ENCODE peak calls at places on chromosome 3, in seven cellular contexts. E, R, S, K, J, G and Q are unnamed samples. For H3K4me1 and H3K9me3, the result is how much of the 10 kb centered on the place peaks cover.

GRCh38 chr3:161316006-161316689 is 55.2 kb downstream of the SPTSSB start:
- DNase-seq in K (peak), J (no peak), S (no peak), R (no peak), E (peak), G (no peak), Q (no peak)

GRCh38 chr3:21914451-21914850 is 163.4 kb upstream of the ZNF385D start:
- DNase-seq in G (no peak), E (no peak), S (no peak), J (no peak), K (peak), R (no peak), Q (no peak)

GRCh38 chr3:38306941-38307340 is 24.8 kb downstream of the SLC22A14 start:
- DNase-seq in S (no peak), R (no peak), G (no peak), K (no peak), J (no peak), E (no peak), Q (no peak)

GRCh38 chr3:34157491-34157890 is 359.1 kb downstream of the PDCD6IP start:
- DNase-seq in E (no peak), G (no peak), R (no peak), S (no peak), K (no peak), J (no peak), Q (no peak)

GRCh38 chr3:9224490-9224889 is 25.0 kb downstream of the SRGAP3 start:
- DNase-seq in E (peak), K (peak), R (no peak), S (no peak), G (no peak), J (no peak), Q (no peak)

GRCh38 chr3:67610458-67610857 is 44.0 kb downstream of the SUCLG2 start:
- DNase-seq in G (no peak), R (no peak), J (no peak), K (peak), S (peak), E (peak), Q (no peak)

GRCh38 chr3:150761831-150762661 is 923 bp downstream of the SIAH2 start:
- DNase-seq in J (peak), E (peak), R (peak), S (peak), K (peak), G (peak), Q (peak)

GRCh38 chr3:194871864-194872668 is 186.4 kb downstream of the FAM43A start:
- DNase-seq in R (peak), G (no peak), S (no peak), J (no peak), K (no peak), E (peak), Q (peak)

GRCh38 chr3:23406576-23406975 is 203.4 kb downstream of the UBE2E2 start:
- DNase-seq in J (no peak), R (no peak), K (no peak), G (no peak), S (no peak), E (peak), Q (no peak)

GRCh38 chr3:42544492-42545283 is 37.1 kb downstream of the SEC22C start:
- DNase-seq in K (no peak), E (peak), J (no peak), R (peak), G (peak), S (peak), Q (no peak)

GRCh38 chr3:149471991-149472390 is 2.5 kb upstream of the TM4SF4 start:
- DNase-seq in G (no peak), J (no peak), R (no peak), E (no peak), K (no peak), S (no peak), Q (no peak)

GRCh38 chr3:32337501-32337900 is 54.2 kb upstream of the CMTM7 start:
- DNase-seq in S (no peak), G (no peak), E (no peak), K (no peak), J (no peak), R (no peak), Q (no peak)

GRCh38 chr3:44323341-44323955 is 15.1 kb upstream of the TCAIM start:
- DNase-seq in G (peak), K (peak), E (peak), S (peak), R (peak), J (peak), Q (peak)

GRCh38 chr3:12817341-12817705 is 20.8 kb downstream of the CAND2 start:
- DNase-seq in E (no peak), S (no peak), R (no peak), J (no peak), G (peak), K (no peak), Q (no peak)

GRCh38 chr3:50378757-50379156 is 19.4 kb upstream of the TMEM115 start:
- DNase-seq in K (no peak), R (no peak), G (no peak), J (no peak), S (no peak), E (no peak), Q (no peak)

GRCh38 chr3:151091685-151092352 is 6.4 kb downstream of the MED12L start:
- DNase-seq in G (no peak), E (peak), K (peak), J (no peak), S (no peak), R (no peak), Q (no peak)

GRCh38 chr3:12579919-12580318 is 23.0 kb downstream of the MKRN2 start:
- DNase-seq in K (peak), G (peak), J (no peak), S (no peak), E (no peak), R (peak), Q (no peak)

GRCh38 chr3:45453887-45454286 is 65.5 kb downstream of the LARS2 start:
- DNase-seq in J (no peak), E (no peak), S (no peak), G (no peak), R (no peak), K (no peak), Q (no peak)

GRCh38 chr3:170593634-170594033 is 7.8 kb upstream of the SLC7A14 start:
- DNase-seq in K (no peak), G (no peak), E (no peak), J (no peak), S (no peak), R (no peak), Q (no peak)
- H3K27ac ChIP-seq in K (no peak), G (no peak), E (no peak), J (no peak), S (no peak), R (no peak), Q (no peak)

DNA sequence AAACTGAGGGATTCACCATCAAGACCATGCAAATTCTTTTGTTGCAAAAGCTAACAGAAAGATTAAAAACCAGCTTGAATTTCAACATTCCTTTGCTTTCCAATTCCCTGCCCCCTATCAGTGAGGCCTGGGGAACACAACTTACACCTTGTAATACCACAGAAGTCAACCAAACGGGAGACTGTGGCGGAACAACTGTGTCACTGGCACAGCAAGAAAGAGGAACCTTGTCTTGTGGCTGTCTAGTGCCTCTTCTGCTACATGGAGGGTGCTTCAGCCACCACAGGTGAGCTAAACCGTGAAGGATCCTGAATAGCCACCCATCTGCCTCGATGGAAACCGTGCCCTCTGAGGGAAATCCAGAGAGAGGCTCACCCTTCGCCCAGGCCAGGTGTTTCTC is 11.4 kb downstream of the CCDC12 start:
- DNase-seq in K (no peak), J (no peak), S (no peak), G (no peak), E (peak), R (no peak), Q (peak)
- H3K4me1 ChIP-seq in K (under half), J (half or more), S (under half), G (half or more), E (under half), R (under half), Q (under half)

GRCh38 chr3:355622-356021 is 159.1 kb downstream of the CHL1 start:
- DNase-seq in S (no peak), J (no peak), E (peak), K (no peak), R (no peak), G (no peak), Q (no peak)

GRCh38 chr3:350978-351377 is 154.4 kb downstream of the CHL1 start:
- DNase-seq in G (no peak), K (no peak), S (no peak), R (no peak), J (no peak), E (no peak), Q (no peak)

GRCh38 chr3:354433-354832 is 157.9 kb downstream of the CHL1 start:
- DNase-seq in R (peak), E (peak), K (peak), J (no peak), S (no peak), G (peak), Q (peak)

GRCh38 chr3:353191-353739 is 156.7 kb downstream of the CHL1 start:
- DNase-seq in G (no peak), E (no peak), K (no peak), S (no peak), R (no peak), J (no peak), Q (no peak)

DNA sequence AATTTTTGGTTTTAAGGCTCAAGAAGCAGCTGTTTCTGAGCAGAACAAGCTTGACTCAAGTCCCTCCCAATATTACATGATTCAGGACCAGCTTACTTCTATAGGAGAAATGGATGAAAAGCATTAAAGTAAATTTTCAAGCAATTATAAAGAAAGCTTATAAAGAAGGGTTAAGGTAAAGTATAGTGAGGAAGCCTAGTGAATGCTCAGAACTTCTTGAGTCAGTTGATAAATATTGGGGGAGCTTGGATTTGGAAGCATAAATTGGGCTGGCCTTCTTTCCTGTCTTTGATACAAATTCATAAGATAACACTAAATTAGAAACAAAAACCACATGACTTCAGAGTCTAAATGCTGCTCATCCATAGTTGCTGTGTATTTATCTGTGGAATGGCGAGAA is 156.0 kb downstream of the CHL1 start:
- DNase-seq in E (no peak), J (no peak), S (no peak), G (no peak), K (no peak), R (no peak), Q (no peak)
- H3K9me3 ChIP-seq in E (under half), J (under half), S (under half), G (under half), K (under half), R (under half), Q (under half)

GRCh38 chr3:133413166-133414020 is 13.5 kb downstream of the BFSP2 start:
- DNase-seq in G (peak), E (no peak), R (no peak), S (no peak), K (peak), J (no peak), Q (no peak)
- H3K27ac ChIP-seq in G (no peak), E (no peak), R (no peak), S (no peak), K (no peak), J (no peak), Q (no peak)

DNA sequence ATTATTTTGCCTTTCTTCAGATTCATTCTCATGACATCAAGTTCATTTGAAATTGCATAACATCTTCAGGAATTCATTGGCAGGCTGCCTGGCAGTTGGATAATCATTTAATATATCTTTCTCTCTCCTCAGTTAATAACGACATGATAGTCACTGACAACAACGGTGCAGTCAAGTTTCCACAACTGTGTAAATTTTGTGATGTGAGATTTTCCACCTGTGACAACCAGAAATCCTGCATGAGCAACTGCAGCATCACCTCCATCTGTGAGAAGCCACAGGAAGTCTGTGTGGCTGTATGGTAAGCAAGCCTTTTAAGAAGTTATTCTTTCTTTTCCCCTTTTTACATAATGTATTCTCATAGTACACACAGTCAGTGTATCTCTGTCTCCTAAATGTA is 38.2 kb downstream of the TGFBR2 start:
- DNase-seq in J (peak), K (peak), G (peak), S (peak), R (peak), E (peak), Q (peak)
- H3K4me1 ChIP-seq in J (half or more), K (under half), G (under half), S (under half), R (under half), E (under half), Q (under half)

GRCh38 chr3:141681390-141681780 is 56.7 kb upstream of the RNF7 start:
- DNase-seq in G (no peak), E (no peak), K (no peak), R (no peak), S (no peak), J (no peak), Q (no peak)
- H3K9me3 ChIP-seq in G (under half), E (under half), K (under half), R (under half), S (under half), J (under half), Q (under half)

DNA sequence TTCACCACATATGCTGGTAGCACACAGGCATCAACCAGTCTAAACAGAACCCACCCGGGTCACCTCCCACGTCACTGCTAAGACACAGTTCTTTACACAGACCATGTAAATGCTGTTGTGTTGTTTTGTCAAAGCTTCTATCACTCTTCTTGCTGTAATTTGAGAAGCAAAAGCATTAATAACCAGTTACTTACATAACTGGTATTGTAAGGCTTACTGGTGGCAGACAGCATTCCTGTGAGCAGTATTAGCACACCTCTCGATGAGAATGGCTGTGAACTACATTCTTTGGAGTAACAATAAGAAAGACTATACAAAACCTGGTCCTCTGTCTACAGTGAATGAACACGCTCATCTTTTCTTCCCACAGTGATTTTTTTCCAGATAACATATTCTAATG is 479.2 kb downstream of the LPP start:
- DNase-seq in J (no peak), S (no peak), G (no peak), R (no peak), K (no peak), E (peak), Q (no peak)
- H3K27ac ChIP-seq in J (no peak), S (no peak), G (no peak), R (no peak), K (no peak), E (no peak), Q (no peak)

DNA sequence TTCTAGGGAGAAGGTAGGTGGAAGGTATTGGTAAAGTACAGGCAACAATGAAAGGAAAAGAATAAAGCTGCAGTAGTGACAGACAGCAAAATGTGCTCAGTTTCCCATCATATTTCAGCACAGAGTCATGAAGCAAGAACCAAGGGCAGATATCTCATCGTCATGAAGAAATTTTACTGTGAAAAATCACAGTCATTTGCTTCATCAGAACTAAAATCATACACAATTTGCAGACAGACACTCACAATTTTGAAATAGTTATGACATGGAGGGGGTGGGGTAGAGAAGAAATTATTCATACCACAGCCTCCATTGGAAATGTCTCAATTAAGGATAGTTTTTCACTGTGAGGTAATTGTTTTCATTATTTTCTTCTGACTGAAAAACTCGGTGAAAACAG is 78.8 kb upstream of the CNTN3 start:
- DNase-seq in R (no peak), K (no peak), J (no peak), G (no peak), S (no peak), E (no peak), Q (no peak)
- H3K4me1 ChIP-seq in R (under half), K (under half), J (under half), G (under half), S (under half), E (under half), Q (under half)

GRCh38 chr3:136703429-136703828 is 48.7 kb downstream of the STAG1 start:
- DNase-seq in J (no peak), G (no peak), E (no peak), K (peak), R (no peak), S (no peak), Q (no peak)

GRCh38 chr3:136694321-136694720 is 57.9 kb downstream of the STAG1 start:
- DNase-seq in S (no peak), R (no peak), J (peak), K (no peak), E (no peak), G (no peak), Q (no peak)

GRCh38 chr3:136698361-136698760 is 53.8 kb downstream of the STAG1 start:
- DNase-seq in E (no peak), S (no peak), K (no peak), G (no peak), J (no peak), R (no peak), Q (no peak)

DNA sequence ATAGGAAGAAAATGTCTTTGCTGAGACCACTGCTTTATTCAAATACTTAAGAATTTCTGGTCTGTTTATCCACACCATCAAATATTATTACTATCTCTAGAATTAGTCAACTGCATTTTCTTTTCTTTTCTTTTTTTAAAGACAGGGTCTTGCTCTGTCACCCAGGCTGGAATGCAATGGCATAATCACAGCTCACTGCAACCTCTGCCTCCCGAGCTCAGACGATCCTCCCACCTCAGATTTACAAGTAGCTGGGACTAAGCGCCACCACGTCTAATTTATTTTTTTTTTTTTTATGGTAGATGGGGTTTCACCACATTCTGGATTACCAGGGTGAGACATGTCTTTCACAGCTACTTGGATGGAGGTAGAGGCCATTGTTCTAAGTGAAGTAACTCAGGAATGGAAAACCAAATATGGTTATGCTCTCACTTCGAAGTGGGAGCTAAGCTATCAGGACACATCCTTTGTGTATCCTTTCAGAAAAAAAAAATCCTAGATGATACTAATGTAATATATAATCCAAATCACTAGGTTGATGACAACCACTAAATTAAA is 52.8 kb downstream of the STAG1 start:
- DNase-seq in S (no peak), G (no peak), R (no peak), K (peak), J (no peak), E (no peak), Q (no peak)
- H3K9me3 ChIP-seq in S (under half), G (under half), R (under half), K (under half), J (under half), E (under half), Q (under half)